ENCODE peak calls at places on chromosomes 16 and 17, in four cellular contexts. J, T, W and I are unnamed samples.

GRCh38 chr17:45231481-45232116 is 9.9 kb downstream of the FMNL1 start:
- DNase-seq in J (no peak), W (no peak), T (peak), I (peak)

GRCh38 chr17:38898812-38899348 is 26.5 kb upstream of the LASP1NB start:
- DNase-seq in T (peak), W (peak), J (no peak), I (peak)

GRCh38 chr17:51700011-51700760 is 439.8 kb downstream of the UTP18 start:
- DNase-seq in W (no peak), J (no peak), T (no peak), I (no peak)

GRCh38 chr17:81601525-81602120 is 35.3 kb downstream of the NPLOC4 start:
- DNase-seq in W (no peak), T (peak), J (peak), I (no peak)

GRCh38 chr16:53775821-53776431 is 72.0 kb downstream of the FTO start:
- DNase-seq in T (no peak), J (peak), W (peak), I (no peak)

GRCh38 chr16:68722119-68723024 is 14.7 kb upstream of the CDH1 start:
- DNase-seq in W (no peak), T (peak), J (no peak), I (no peak)

GRCh38 chr16:30395155-30395991 is at the start of gene ZNF48:
- DNase-seq in J (peak), W (peak), T (peak), I (peak)

GRCh38 chr16:50313596-50314483 is 47.5 kb downstream of the ADCY7 start:
- DNase-seq in J (peak), W (peak), T (peak), I (peak)

GRCh38 chr17:1485748-1486376 is 6.6 kb downstream of the MYO1C start:
- DNase-seq in W (peak), T (peak), J (peak), I (peak)

GRCh38 chr17:83019376-83019775 is 60.0 kb upstream of the METRNL start:
- DNase-seq in T (no peak), J (no peak), W (no peak), I (no peak)

GRCh38 chr16:72536673-72537435 is 364.9 kb upstream of the PMFBP1 start:
- DNase-seq in T (peak), J (peak), W (no peak), I (no peak)

GRCh38 chr17:42553161-42553818 is 567 bp downstream of the HSD17B1 start:
- DNase-seq in J (no peak), W (peak), T (peak), I (peak)

GRCh38 chr17:40443988-40444899 is 994 bp downstream of the IGFBP4 start:
- DNase-seq in J (peak), T (peak), W (no peak), I (no peak)

GRCh38 chr17:79485991-79486390 is 124.9 kb downstream of the RBFOX3 start:
- DNase-seq in T (no peak), J (no peak), W (no peak), I (no peak)

GRCh38 chr17:17780941-17781590 is 55.7 kb downstream of the SREBF1 start:
- DNase-seq in W (no peak), J (peak), T (no peak), I (no peak)

GRCh38 chr17:72974605-72975232 is 117.8 kb downstream of the SLC39A11 start:
- DNase-seq in W (no peak), T (no peak), J (peak), I (no peak)